ENCODE peak calls at places on chromosomes 4 and X, in ten cellular contexts. One of them, this sample, is unnamed.

GRCh38 chr4:116515959-116516358 is 569.4 kb downstream of the TRAM1L1 start:
- DNase-seq in heart right ventricle: no peak
- DNase-seq in heart left ventricle: no peak
- DNase-seq in WERI-Rb-1: no peak
- DNase-seq in cardiac fibroblast: no peak
- DNase-seq in breast epithelium: no peak
- DNase-seq in right lobe of liver: no peak
- DNase-seq in upper lobe of left lung: peak
- DNase-seq in fibroblast of mammary gland: no peak
- DNase-seq in progenitor cell of endocrine pancreas: no peak
- DNase-seq in this sample: no peak

GRCh38 chr4:122632396-122633143 is 11.7 kb upstream of the IL21 start:
- DNase-seq in fibroblast of mammary gland: peak
- DNase-seq in cardiac fibroblast: no peak
- DNase-seq in heart left ventricle: no peak
- DNase-seq in WERI-Rb-1: no peak
- DNase-seq in heart right ventricle: no peak
- DNase-seq in progenitor cell of endocrine pancreas: no peak
- DNase-seq in upper lobe of left lung: peak
- DNase-seq in right lobe of liver: no peak
- DNase-seq in breast epithelium: no peak
- DNase-seq in this sample: no peak

GRCh38 chrX:28670074-28670473 is 82.8 kb downstream of the IL1RAPL1 start:
- DNase-seq in cardiac fibroblast: no peak
- DNase-seq in fibroblast of mammary gland: no peak
- DNase-seq in upper lobe of left lung: no peak
- DNase-seq in heart left ventricle: no peak
- DNase-seq in breast epithelium: no peak
- DNase-seq in heart right ventricle: no peak
- DNase-seq in right lobe of liver: no peak
- DNase-seq in progenitor cell of endocrine pancreas: no peak
- DNase-seq in WERI-Rb-1: no peak
- DNase-seq in this sample: no peak

GRCh38 chr4:155339588-155339987 is 37.2 kb downstream of the MAP9 start:
- DNase-seq in heart right ventricle: no peak
- DNase-seq in WERI-Rb-1: no peak
- DNase-seq in upper lobe of left lung: no peak
- DNase-seq in progenitor cell of endocrine pancreas: no peak
- DNase-seq in fibroblast of mammary gland: no peak
- DNase-seq in breast epithelium: no peak
- DNase-seq in cardiac fibroblast: no peak
- DNase-seq in right lobe of liver: no peak
- DNase-seq in heart left ventricle: no peak
- DNase-seq in this sample: no peak

GRCh38 chrX:65451663-65452062 is 82.9 kb downstream of the LAS1L start:
- DNase-seq in cardiac fibroblast: peak
- DNase-seq in breast epithelium: no peak
- DNase-seq in progenitor cell of endocrine pancreas: no peak
- DNase-seq in upper lobe of left lung: no peak
- DNase-seq in fibroblast of mammary gland: peak
- DNase-seq in WERI-Rb-1: peak
- DNase-seq in heart right ventricle: no peak
- DNase-seq in right lobe of liver: no peak
- DNase-seq in heart left ventricle: no peak
- DNase-seq in this sample: no peak

GRCh38 chrX:129823115-129823514 is 20.6 kb downstream of the ZDHHC9 start:
- DNase-seq in WERI-Rb-1: peak
- DNase-seq in right lobe of liver: no peak
- DNase-seq in heart right ventricle: peak
- DNase-seq in upper lobe of left lung: peak
- DNase-seq in fibroblast of mammary gland: peak
- DNase-seq in heart left ventricle: no peak
- DNase-seq in breast epithelium: no peak
- DNase-seq in progenitor cell of endocrine pancreas: no peak
- DNase-seq in cardiac fibroblast: peak
- DNase-seq in this sample: no peak

GRCh38 chrX:96591418-96591817 is 93.2 kb upstream of the DIAPH2 start:
- DNase-seq in progenitor cell of endocrine pancreas: no peak
- DNase-seq in heart left ventricle: no peak
- DNase-seq in fibroblast of mammary gland: no peak
- DNase-seq in breast epithelium: no peak
- DNase-seq in heart right ventricle: no peak
- DNase-seq in cardiac fibroblast: peak
- DNase-seq in upper lobe of left lung: peak
- DNase-seq in WERI-Rb-1: no peak
- DNase-seq in right lobe of liver: no peak
- DNase-seq in this sample: no peak

GRCh38 chr4:15366660-15367059 is 61.2 kb upstream of the C1QTNF7 start:
- DNase-seq in right lobe of liver: no peak
- DNase-seq in fibroblast of mammary gland: no peak
- DNase-seq in cardiac fibroblast: no peak
- DNase-seq in WERI-Rb-1: no peak
- DNase-seq in heart left ventricle: no peak
- DNase-seq in breast epithelium: no peak
- DNase-seq in progenitor cell of endocrine pancreas: no peak
- DNase-seq in upper lobe of left lung: no peak
- DNase-seq in heart right ventricle: no peak
- DNase-seq in this sample: no peak

GRCh38 chr4:175651701-175652100 is 160.4 kb downstream of the GPM6A start:
- DNase-seq in right lobe of liver: no peak
- DNase-seq in fibroblast of mammary gland: no peak
- DNase-seq in upper lobe of left lung: no peak
- DNase-seq in cardiac fibroblast: no peak
- DNase-seq in heart right ventricle: no peak
- DNase-seq in WERI-Rb-1: peak
- DNase-seq in breast epithelium: no peak
- DNase-seq in heart left ventricle: no peak
- DNase-seq in progenitor cell of endocrine pancreas: no peak
- DNase-seq in this sample: no peak

GRCh38 chrX:37754518-37754917 is 25.3 kb upstream of the CYBB start:
- DNase-seq in fibroblast of mammary gland: no peak
- DNase-seq in WERI-Rb-1: no peak
- DNase-seq in heart right ventricle: no peak
- DNase-seq in heart left ventricle: no peak
- DNase-seq in breast epithelium: no peak
- DNase-seq in right lobe of liver: no peak
- DNase-seq in cardiac fibroblast: no peak
- DNase-seq in upper lobe of left lung: no peak
- DNase-seq in progenitor cell of endocrine pancreas: no peak
- DNase-seq in this sample: no peak

GRCh38 chr4:5448286-5448685 is 260.1 kb downstream of the EVC2 start:
- DNase-seq in heart left ventricle: no peak
- DNase-seq in right lobe of liver: no peak
- DNase-seq in WERI-Rb-1: no peak
- DNase-seq in upper lobe of left lung: no peak
- DNase-seq in cardiac fibroblast: no peak
- DNase-seq in fibroblast of mammary gland: no peak
- DNase-seq in heart right ventricle: no peak
- DNase-seq in progenitor cell of endocrine pancreas: no peak
- DNase-seq in breast epithelium: no peak
- DNase-seq in this sample: no peak

GRCh38 chr4:23934223-23934622 is 44.4 kb upstream of the PPARGC1A start:
- DNase-seq in heart left ventricle: no peak
- DNase-seq in fibroblast of mammary gland: no peak
- DNase-seq in heart right ventricle: no peak
- DNase-seq in right lobe of liver: no peak
- DNase-seq in progenitor cell of endocrine pancreas: no peak
- DNase-seq in upper lobe of left lung: no peak
- DNase-seq in breast epithelium: no peak
- DNase-seq in cardiac fibroblast: no peak
- DNase-seq in WERI-Rb-1: peak
- DNase-seq in this sample: no peak
- TF ChIP-seq CTCF in heart left ventricle: no peak
- TF ChIP-seq CTCF in fibroblast of mammary gland: no peak
- TF ChIP-seq CTCF in heart right ventricle: no peak
- TF ChIP-seq CTCF in right lobe of liver: no peak
- TF ChIP-seq CTCF in progenitor cell of endocrine pancreas: no peak
- TF ChIP-seq CTCF in upper lobe of left lung: no peak
- TF ChIP-seq CTCF in breast epithelium: no peak
- TF ChIP-seq CTCF in cardiac fibroblast: no peak
- TF ChIP-seq CTCF in WERI-Rb-1: peak
- TF ChIP-seq CTCF in this sample: no peak

GRCh38 chrX:153750126-153750774 is 13.8 kb upstream of the PLXNB3 start:
- DNase-seq in WERI-Rb-1: peak
- DNase-seq in heart right ventricle: no peak
- DNase-seq in progenitor cell of endocrine pancreas: no peak
- DNase-seq in breast epithelium: no peak
- DNase-seq in fibroblast of mammary gland: no peak
- DNase-seq in heart left ventricle: no peak
- DNase-seq in upper lobe of left lung: no peak
- DNase-seq in cardiac fibroblast: no peak
- DNase-seq in right lobe of liver: no peak
- DNase-seq in this sample: no peak

GRCh38 chrX:153755136-153755535 is 8.9 kb upstream of the PLXNB3 start:
- DNase-seq in right lobe of liver: no peak
- DNase-seq in heart left ventricle: no peak
- DNase-seq in cardiac fibroblast: no peak
- DNase-seq in fibroblast of mammary gland: no peak
- DNase-seq in upper lobe of left lung: no peak
- DNase-seq in WERI-Rb-1: no peak
- DNase-seq in heart right ventricle: no peak
- DNase-seq in progenitor cell of endocrine pancreas: no peak
- DNase-seq in breast epithelium: no peak
- DNase-seq in this sample: no peak
- TF ChIP-seq CTCF in right lobe of liver: no peak
- TF ChIP-seq CTCF in heart left ventricle: no peak
- TF ChIP-seq CTCF in cardiac fibroblast: no peak
- TF ChIP-seq CTCF in fibroblast of mammary gland: no peak
- TF ChIP-seq CTCF in upper lobe of left lung: no peak
- TF ChIP-seq CTCF in WERI-Rb-1: no peak
- TF ChIP-seq CTCF in heart right ventricle: no peak
- TF ChIP-seq CTCF in progenitor cell of endocrine pancreas: no peak
- TF ChIP-seq CTCF in breast epithelium: no peak
- TF ChIP-seq CTCF in this sample: no peak

DNA sequence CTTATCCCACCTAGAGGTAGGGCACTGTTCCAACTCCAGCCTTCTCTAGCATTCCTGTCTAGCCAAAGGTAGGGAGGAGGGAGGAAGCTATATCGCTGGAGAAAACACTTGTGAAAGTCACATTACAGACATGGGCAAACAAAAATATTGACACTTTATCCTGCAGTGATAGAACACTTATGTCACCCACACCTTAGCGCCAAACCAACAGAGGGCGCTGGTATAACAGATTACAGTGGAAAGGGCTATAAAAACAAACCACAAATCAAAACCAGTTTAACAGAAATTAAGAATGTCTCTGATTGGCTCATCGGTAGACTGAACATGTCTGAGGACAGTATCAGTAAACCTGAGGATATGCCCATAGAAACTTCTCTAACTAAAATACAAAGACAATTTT is 451.3 kb downstream of the TLL1 start:
- DNase-seq in fibroblast of mammary gland: peak
- DNase-seq in upper lobe of left lung: no peak
- DNase-seq in heart right ventricle: no peak
- DNase-seq in progenitor cell of endocrine pancreas: no peak
- DNase-seq in breast epithelium: no peak
- DNase-seq in heart left ventricle: no peak
- DNase-seq in WERI-Rb-1: peak
- DNase-seq in cardiac fibroblast: peak
- DNase-seq in right lobe of liver: no peak
- DNase-seq in this sample: no peak
- TF ChIP-seq CTCF in fibroblast of mammary gland: peak
- TF ChIP-seq CTCF in upper lobe of left lung: no peak
- TF ChIP-seq CTCF in heart right ventricle: no peak
- TF ChIP-seq CTCF in progenitor cell of endocrine pancreas: peak
- TF ChIP-seq CTCF in breast epithelium: no peak
- TF ChIP-seq CTCF in heart left ventricle: no peak
- TF ChIP-seq CTCF in WERI-Rb-1: peak
- TF ChIP-seq CTCF in cardiac fibroblast: peak
- TF ChIP-seq CTCF in right lobe of liver: no peak
- TF ChIP-seq CTCF in this sample: no peak

DNA sequence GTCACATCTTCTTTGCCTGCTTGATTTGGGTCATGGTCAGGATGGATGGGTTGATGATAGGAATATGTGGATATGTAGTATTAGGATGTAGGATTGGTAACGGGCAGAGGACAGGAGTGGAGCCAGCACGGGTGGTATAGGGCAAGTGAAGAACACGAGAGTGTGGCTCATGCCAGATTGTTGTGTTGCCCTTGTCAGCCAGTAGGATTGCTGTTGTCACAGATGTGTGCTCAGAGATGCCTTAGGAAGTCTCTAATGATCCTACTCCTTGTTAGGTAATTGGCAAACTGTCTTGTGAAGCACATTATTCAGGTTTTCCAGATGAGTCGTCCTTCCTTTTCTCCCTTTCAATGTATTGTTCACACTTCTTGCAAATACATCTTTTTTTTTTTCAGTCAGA is 5.5 kb downstream of the ATP10D start:
- DNase-seq in fibroblast of mammary gland: peak
- DNase-seq in cardiac fibroblast: peak
- DNase-seq in right lobe of liver: no peak
- DNase-seq in WERI-Rb-1: peak
- DNase-seq in progenitor cell of endocrine pancreas: no peak
- DNase-seq in breast epithelium: no peak
- DNase-seq in heart left ventricle: no peak
- DNase-seq in heart right ventricle: peak
- DNase-seq in upper lobe of left lung: no peak
- DNase-seq in this sample: no peak
- TF ChIP-seq CTCF in fibroblast of mammary gland: peak
- TF ChIP-seq CTCF in cardiac fibroblast: peak
- TF ChIP-seq CTCF in right lobe of liver: no peak
- TF ChIP-seq CTCF in WERI-Rb-1: peak
- TF ChIP-seq CTCF in progenitor cell of endocrine pancreas: peak
- TF ChIP-seq CTCF in breast epithelium: no peak
- TF ChIP-seq CTCF in heart left ventricle: peak
- TF ChIP-seq CTCF in heart right ventricle: no peak
- TF ChIP-seq CTCF in upper lobe of left lung: peak
- TF ChIP-seq CTCF in this sample: peak

GRCh38 chr4:166162327-166162726 is 289.3 kb downstream of the TLL1 start:
- DNase-seq in heart right ventricle: no peak
- DNase-seq in WERI-Rb-1: no peak
- DNase-seq in breast epithelium: no peak
- DNase-seq in fibroblast of mammary gland: no peak
- DNase-seq in cardiac fibroblast: no peak
- DNase-seq in heart left ventricle: no peak
- DNase-seq in right lobe of liver: no peak
- DNase-seq in progenitor cell of endocrine pancreas: no peak
- DNase-seq in upper lobe of left lung: no peak
- DNase-seq in this sample: no peak

GRCh38 chr4:166169111-166169510 is 296.1 kb downstream of the TLL1 start:
- DNase-seq in fibroblast of mammary gland: peak
- DNase-seq in WERI-Rb-1: peak
- DNase-seq in breast epithelium: no peak
- DNase-seq in heart left ventricle: no peak
- DNase-seq in cardiac fibroblast: peak
- DNase-seq in heart right ventricle: no peak
- DNase-seq in upper lobe of left lung: no peak
- DNase-seq in right lobe of liver: no peak
- DNase-seq in progenitor cell of endocrine pancreas: no peak
- DNase-seq in this sample: no peak

GRCh38 chr4:166165829-166166420 is 292.9 kb downstream of the TLL1 start:
- DNase-seq in fibroblast of mammary gland: peak
- DNase-seq in right lobe of liver: no peak
- DNase-seq in heart right ventricle: peak
- DNase-seq in breast epithelium: no peak
- DNase-seq in heart left ventricle: no peak
- DNase-seq in cardiac fibroblast: peak
- DNase-seq in upper lobe of left lung: no peak
- DNase-seq in progenitor cell of endocrine pancreas: peak
- DNase-seq in WERI-Rb-1: peak
- DNase-seq in this sample: no peak
- TF ChIP-seq CTCF in fibroblast of mammary gland: peak
- TF ChIP-seq CTCF in right lobe of liver: peak
- TF ChIP-seq CTCF in heart right ventricle: peak
- TF ChIP-seq CTCF in breast epithelium: peak
- TF ChIP-seq CTCF in heart left ventricle: peak
- TF ChIP-seq CTCF in cardiac fibroblast: peak
- TF ChIP-seq CTCF in upper lobe of left lung: peak
- TF ChIP-seq CTCF in progenitor cell of endocrine pancreas: peak
- TF ChIP-seq CTCF in WERI-Rb-1: peak
- TF ChIP-seq CTCF in this sample: no peak